ENCODE peak calls at places on chromosomes 11 and 22, in ten cellular contexts. One of them, this sample, is unnamed.

GRCh38 chr11:75565916-75566762 is 4.1 kb downstream of the SERPINH1 start:
- DNase-seq in trophoblast cell: no peak
- DNase-seq in CD8-positive, alpha-beta T cell: no peak
- DNase-seq in tibial artery: no peak
- DNase-seq in iPS DF 6.9: no peak
- DNase-seq in CD8-positive, alpha-beta memory T cell: peak
- DNase-seq in aorta: no peak
- DNase-seq in MM.1S: no peak
- DNase-seq in lower lobe of right lung: no peak
- DNase-seq in CD4-positive, alpha-beta memory T cell: no peak
- DNase-seq in this sample: peak

GRCh38 chr11:19817265-19817851 is 104.7 kb downstream of the NAV2 start:
- DNase-seq in CD4-positive, alpha-beta memory T cell: no peak
- DNase-seq in iPS DF 6.9: peak
- DNase-seq in trophoblast cell: no peak
- DNase-seq in tibial artery: no peak
- DNase-seq in lower lobe of right lung: peak
- DNase-seq in MM.1S: no peak
- DNase-seq in CD8-positive, alpha-beta memory T cell: no peak
- DNase-seq in CD8-positive, alpha-beta T cell: no peak
- DNase-seq in aorta: no peak
- DNase-seq in this sample: no peak

GRCh38 chr11:117394221-117394925 is 66.7 kb downstream of the CEP164 start:
- DNase-seq in MM.1S: no peak
- DNase-seq in CD8-positive, alpha-beta memory T cell: no peak
- DNase-seq in CD4-positive, alpha-beta memory T cell: no peak
- DNase-seq in lower lobe of right lung: no peak
- DNase-seq in tibial artery: peak
- DNase-seq in iPS DF 6.9: no peak
- DNase-seq in aorta: no peak
- DNase-seq in CD8-positive, alpha-beta T cell: no peak
- DNase-seq in trophoblast cell: no peak
- DNase-seq in this sample: no peak

GRCh38 chr11:124745270-124745834 is 5.6 kb downstream of the NRGN start:
- DNase-seq in CD4-positive, alpha-beta memory T cell: no peak
- DNase-seq in trophoblast cell: no peak
- DNase-seq in aorta: no peak
- DNase-seq in iPS DF 6.9: no peak
- DNase-seq in CD8-positive, alpha-beta memory T cell: no peak
- DNase-seq in MM.1S: no peak
- DNase-seq in lower lobe of right lung: no peak
- DNase-seq in CD8-positive, alpha-beta T cell: no peak
- DNase-seq in tibial artery: no peak
- DNase-seq in this sample: no peak

GRCh38 chr11:108897916-108898315 is 233.0 kb downstream of the DDX10 start:
- DNase-seq in trophoblast cell: no peak
- DNase-seq in aorta: no peak
- DNase-seq in lower lobe of right lung: no peak
- DNase-seq in CD8-positive, alpha-beta memory T cell: no peak
- DNase-seq in tibial artery: no peak
- DNase-seq in MM.1S: no peak
- DNase-seq in CD8-positive, alpha-beta T cell: no peak
- DNase-seq in CD4-positive, alpha-beta memory T cell: no peak
- DNase-seq in iPS DF 6.9: no peak
- DNase-seq in this sample: no peak

GRCh38 chr11:72688929-72689328 is 14.7 kb upstream of the PDE2A start:
- DNase-seq in tibial artery: no peak
- DNase-seq in CD4-positive, alpha-beta memory T cell: no peak
- DNase-seq in aorta: no peak
- DNase-seq in iPS DF 6.9: no peak
- DNase-seq in trophoblast cell: no peak
- DNase-seq in CD8-positive, alpha-beta T cell: no peak
- DNase-seq in CD8-positive, alpha-beta memory T cell: no peak
- DNase-seq in lower lobe of right lung: no peak
- DNase-seq in MM.1S: no peak
- DNase-seq in this sample: no peak

GRCh38 chr11:32436751-32437405 is 1.5 kb upstream of the WT1 start:
- DNase-seq in CD8-positive, alpha-beta T cell: no peak
- DNase-seq in tibial artery: no peak
- DNase-seq in MM.1S: no peak
- DNase-seq in CD4-positive, alpha-beta memory T cell: no peak
- DNase-seq in aorta: no peak
- DNase-seq in trophoblast cell: no peak
- DNase-seq in iPS DF 6.9: no peak
- DNase-seq in lower lobe of right lung: no peak
- DNase-seq in CD8-positive, alpha-beta memory T cell: no peak
- DNase-seq in this sample: no peak

GRCh38 chr22:19051381-19051780 is 70.8 kb downstream of the DGCR2 start:
- DNase-seq in CD8-positive, alpha-beta T cell: no peak
- DNase-seq in iPS DF 6.9: no peak
- DNase-seq in tibial artery: no peak
- DNase-seq in trophoblast cell: no peak
- DNase-seq in MM.1S: no peak
- DNase-seq in CD8-positive, alpha-beta memory T cell: no peak
- DNase-seq in CD4-positive, alpha-beta memory T cell: no peak
- DNase-seq in aorta: no peak
- DNase-seq in lower lobe of right lung: peak
- DNase-seq in this sample: no peak

GRCh38 chr11:119729581-119730346 is 764 bp upstream of the NECTIN1 start:
- DNase-seq in aorta: peak
- DNase-seq in CD8-positive, alpha-beta memory T cell: no peak
- DNase-seq in iPS DF 6.9: no peak
- DNase-seq in MM.1S: no peak
- DNase-seq in tibial artery: peak
- DNase-seq in lower lobe of right lung: peak
- DNase-seq in CD4-positive, alpha-beta memory T cell: no peak
- DNase-seq in trophoblast cell: no peak
- DNase-seq in CD8-positive, alpha-beta T cell: no peak
- DNase-seq in this sample: no peak

GRCh38 chr11:100827934-100828661 is 141.0 kb downstream of the ARHGAP42 start:
- DNase-seq in trophoblast cell: peak
- DNase-seq in CD8-positive, alpha-beta T cell: no peak
- DNase-seq in CD4-positive, alpha-beta memory T cell: no peak
- DNase-seq in aorta: no peak
- DNase-seq in MM.1S: peak
- DNase-seq in tibial artery: no peak
- DNase-seq in CD8-positive, alpha-beta memory T cell: no peak
- DNase-seq in iPS DF 6.9: peak
- DNase-seq in lower lobe of right lung: no peak
- DNase-seq in this sample: peak

GRCh38 chr22:36466258-36466657 is 15.2 kb downstream of the TXN2 start:
- DNase-seq in CD8-positive, alpha-beta memory T cell: no peak
- DNase-seq in CD8-positive, alpha-beta T cell: no peak
- DNase-seq in lower lobe of right lung: no peak
- DNase-seq in iPS DF 6.9: no peak
- DNase-seq in CD4-positive, alpha-beta memory T cell: no peak
- DNase-seq in aorta: no peak
- DNase-seq in tibial artery: no peak
- DNase-seq in MM.1S: no peak
- DNase-seq in trophoblast cell: no peak
- DNase-seq in this sample: no peak

GRCh38 chr11:77789061-77789730 is 31.3 kb downstream of the RSF1 start:
- DNase-seq in CD8-positive, alpha-beta T cell: no peak
- DNase-seq in aorta: no peak
- DNase-seq in tibial artery: no peak
- DNase-seq in iPS DF 6.9: no peak
- DNase-seq in lower lobe of right lung: no peak
- DNase-seq in trophoblast cell: no peak
- DNase-seq in MM.1S: no peak
- DNase-seq in CD4-positive, alpha-beta memory T cell: no peak
- DNase-seq in CD8-positive, alpha-beta memory T cell: no peak
- DNase-seq in this sample: no peak

GRCh38 chr11:77789731-77790476 is 30.6 kb downstream of the RSF1 start:
- DNase-seq in MM.1S: no peak
- DNase-seq in CD8-positive, alpha-beta memory T cell: no peak
- DNase-seq in trophoblast cell: no peak
- DNase-seq in iPS DF 6.9: no peak
- DNase-seq in tibial artery: no peak
- DNase-seq in aorta: no peak
- DNase-seq in CD8-positive, alpha-beta T cell: no peak
- DNase-seq in CD4-positive, alpha-beta memory T cell: no peak
- DNase-seq in lower lobe of right lung: no peak
- DNase-seq in this sample: no peak

GRCh38 chr11:77783023-77783422 is 37.5 kb downstream of the RSF1 start:
- DNase-seq in aorta: no peak
- DNase-seq in iPS DF 6.9: no peak
- DNase-seq in lower lobe of right lung: no peak
- DNase-seq in tibial artery: no peak
- DNase-seq in CD8-positive, alpha-beta T cell: no peak
- DNase-seq in CD8-positive, alpha-beta memory T cell: no peak
- DNase-seq in MM.1S: no peak
- DNase-seq in CD4-positive, alpha-beta memory T cell: no peak
- DNase-seq in trophoblast cell: no peak
- DNase-seq in this sample: no peak

GRCh38 chr11:77779935-77780334 is 40.6 kb downstream of the RSF1 start:
- DNase-seq in CD4-positive, alpha-beta memory T cell: no peak
- DNase-seq in CD8-positive, alpha-beta T cell: no peak
- DNase-seq in CD8-positive, alpha-beta memory T cell: no peak
- DNase-seq in tibial artery: no peak
- DNase-seq in lower lobe of right lung: no peak
- DNase-seq in iPS DF 6.9: no peak
- DNase-seq in trophoblast cell: no peak
- DNase-seq in aorta: no peak
- DNase-seq in MM.1S: no peak
- DNase-seq in this sample: peak

GRCh38 chr11:77784572-77784971 is 36.0 kb downstream of the RSF1 start:
- DNase-seq in aorta: no peak
- DNase-seq in trophoblast cell: no peak
- DNase-seq in tibial artery: no peak
- DNase-seq in CD8-positive, alpha-beta memory T cell: no peak
- DNase-seq in CD4-positive, alpha-beta memory T cell: no peak
- DNase-seq in lower lobe of right lung: no peak
- DNase-seq in iPS DF 6.9: no peak
- DNase-seq in MM.1S: no peak
- DNase-seq in CD8-positive, alpha-beta T cell: no peak
- DNase-seq in this sample: no peak
- H3K4me3 ChIP-seq in aorta: no peak
- H3K4me3 ChIP-seq in trophoblast cell: no peak
- H3K4me3 ChIP-seq in tibial artery: no peak
- H3K4me3 ChIP-seq in CD8-positive, alpha-beta memory T cell: no peak
- H3K4me3 ChIP-seq in CD4-positive, alpha-beta memory T cell: no peak
- H3K4me3 ChIP-seq in lower lobe of right lung: no peak
- H3K4me3 ChIP-seq in iPS DF 6.9: no peak
- H3K4me3 ChIP-seq in MM.1S: no peak
- H3K4me3 ChIP-seq in CD8-positive, alpha-beta T cell: no peak
- H3K4me3 ChIP-seq in this sample: no peak

GRCh38 chr22:22156348-22156715 is 88.3 kb upstream of the VPREB1 start:
- DNase-seq in tibial artery: no peak
- DNase-seq in aorta: no peak
- DNase-seq in trophoblast cell: no peak
- DNase-seq in MM.1S: no peak
- DNase-seq in CD4-positive, alpha-beta memory T cell: no peak
- DNase-seq in lower lobe of right lung: no peak
- DNase-seq in CD8-positive, alpha-beta memory T cell: no peak
- DNase-seq in iPS DF 6.9: no peak
- DNase-seq in CD8-positive, alpha-beta T cell: no peak
- DNase-seq in this sample: no peak

GRCh38 chr22:22158207-22158816 is 86.3 kb upstream of the VPREB1 start:
- DNase-seq in tibial artery: no peak
- DNase-seq in CD8-positive, alpha-beta T cell: no peak
- DNase-seq in CD4-positive, alpha-beta memory T cell: no peak
- DNase-seq in MM.1S: no peak
- DNase-seq in trophoblast cell: no peak
- DNase-seq in CD8-positive, alpha-beta memory T cell: no peak
- DNase-seq in lower lobe of right lung: no peak
- DNase-seq in iPS DF 6.9: no peak
- DNase-seq in aorta: no peak
- DNase-seq in this sample: no peak

GRCh38 chr22:22158965-22159364 is 85.6 kb upstream of the VPREB1 start:
- DNase-seq in CD8-positive, alpha-beta T cell: no peak
- DNase-seq in CD8-positive, alpha-beta memory T cell: no peak
- DNase-seq in trophoblast cell: no peak
- DNase-seq in iPS DF 6.9: no peak
- DNase-seq in lower lobe of right lung: no peak
- DNase-seq in aorta: no peak
- DNase-seq in CD4-positive, alpha-beta memory T cell: no peak
- DNase-seq in MM.1S: no peak
- DNase-seq in tibial artery: no peak
- DNase-seq in this sample: no peak

GRCh38 chr22:22156716-22157499 is 87.7 kb upstream of the VPREB1 start:
- DNase-seq in lower lobe of right lung: peak
- DNase-seq in CD8-positive, alpha-beta T cell: peak
- DNase-seq in tibial artery: no peak
- DNase-seq in iPS DF 6.9: peak
- DNase-seq in CD8-positive, alpha-beta memory T cell: peak
- DNase-seq in MM.1S: peak
- DNase-seq in CD4-positive, alpha-beta memory T cell: peak
- DNase-seq in trophoblast cell: peak
- DNase-seq in aorta: peak
- DNase-seq in this sample: peak

GRCh38 chr22:22157500-22157822 is 87.1 kb upstream of the VPREB1 start:
- DNase-seq in trophoblast cell: no peak
- DNase-seq in CD4-positive, alpha-beta memory T cell: no peak
- DNase-seq in iPS DF 6.9: no peak
- DNase-seq in tibial artery: no peak
- DNase-seq in CD8-positive, alpha-beta T cell: no peak
- DNase-seq in CD8-positive, alpha-beta memory T cell: no peak
- DNase-seq in lower lobe of right lung: no peak
- DNase-seq in aorta: no peak
- DNase-seq in MM.1S: no peak
- DNase-seq in this sample: no peak
- H3K4me3 ChIP-seq in trophoblast cell: peak
- H3K4me3 ChIP-seq in CD4-positive, alpha-beta memory T cell: no peak
- H3K4me3 ChIP-seq in iPS DF 6.9: no peak
- H3K4me3 ChIP-seq in tibial artery: no peak
- H3K4me3 ChIP-seq in CD8-positive, alpha-beta T cell: no peak
- H3K4me3 ChIP-seq in CD8-positive, alpha-beta memory T cell: no peak
- H3K4me3 ChIP-seq in lower lobe of right lung: no peak
- H3K4me3 ChIP-seq in aorta: no peak
- H3K4me3 ChIP-seq in MM.1S: no peak
- H3K4me3 ChIP-seq in this sample: no peak

DNA sequence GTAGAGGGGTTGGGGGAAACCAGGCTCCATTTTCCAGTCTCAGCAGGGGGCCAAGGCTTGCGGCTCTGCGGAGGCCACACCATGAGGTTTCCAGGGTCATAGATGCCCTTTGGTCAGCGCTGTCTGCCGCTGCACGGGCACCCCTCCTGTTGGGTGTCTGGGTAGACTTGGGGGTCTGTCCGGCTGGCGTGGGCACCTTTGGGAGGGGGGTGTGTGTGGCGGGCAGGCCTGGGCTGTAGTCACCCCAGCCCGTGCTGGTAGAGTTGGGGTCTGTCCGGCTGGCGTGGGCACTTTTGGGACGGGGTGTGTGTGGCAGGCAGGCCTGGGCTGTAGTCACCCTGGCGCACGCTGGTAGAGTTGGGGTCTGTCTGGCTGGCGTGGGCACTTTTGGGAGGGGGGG is 18.6 kb downstream of the LSP1 start:
- DNase-seq in iPS DF 6.9: no peak
- DNase-seq in tibial artery: no peak
- DNase-seq in lower lobe of right lung: peak
- DNase-seq in CD4-positive, alpha-beta memory T cell: no peak
- DNase-seq in MM.1S: no peak
- DNase-seq in trophoblast cell: no peak
- DNase-seq in aorta: peak
- DNase-seq in CD8-positive, alpha-beta T cell: no peak
- DNase-seq in CD8-positive, alpha-beta memory T cell: no peak
- DNase-seq in this sample: no peak
- H3K4me3 ChIP-seq in iPS DF 6.9: no peak
- H3K4me3 ChIP-seq in tibial artery: no peak
- H3K4me3 ChIP-seq in lower lobe of right lung: peak
- H3K4me3 ChIP-seq in CD4-positive, alpha-beta memory T cell: no peak
- H3K4me3 ChIP-seq in MM.1S: no peak
- H3K4me3 ChIP-seq in trophoblast cell: no peak
- H3K4me3 ChIP-seq in aorta: no peak
- H3K4me3 ChIP-seq in CD8-positive, alpha-beta T cell: peak
- H3K4me3 ChIP-seq in CD8-positive, alpha-beta memory T cell: no peak
- H3K4me3 ChIP-seq in this sample: no peak

GRCh38 chr11:27507561-27508322 is 1.2 kb upstream of the LIN7C start:
- DNase-seq in iPS DF 6.9: no peak
- DNase-seq in lower lobe of right lung: no peak
- DNase-seq in CD8-positive, alpha-beta T cell: no peak
- DNase-seq in CD4-positive, alpha-beta memory T cell: no peak
- DNase-seq in MM.1S: no peak
- DNase-seq in tibial artery: no peak
- DNase-seq in aorta: no peak
- DNase-seq in trophoblast cell: no peak
- DNase-seq in CD8-positive, alpha-beta memory T cell: no peak
- DNase-seq in this sample: no peak
- H3K4me3 ChIP-seq in iPS DF 6.9: no peak
- H3K4me3 ChIP-seq in lower lobe of right lung: peak
- H3K4me3 ChIP-seq in CD8-positive, alpha-beta T cell: peak
- H3K4me3 ChIP-seq in CD4-positive, alpha-beta memory T cell: no peak
- H3K4me3 ChIP-seq in MM.1S: peak
- H3K4me3 ChIP-seq in tibial artery: peak
- H3K4me3 ChIP-seq in aorta: peak
- H3K4me3 ChIP-seq in trophoblast cell: no peak
- H3K4me3 ChIP-seq in CD8-positive, alpha-beta memory T cell: peak
- H3K4me3 ChIP-seq in this sample: peak